ENCODE peak calls at places on chromosomes 11 and 22, in six cellular contexts. H, D, N, L, V and X are unnamed samples.

GRCh38 chr11:69744435-69744834 is 30.7 kb downstream of the FGF4 start:
- DNase-seq in H (no peak), D (peak; percentile 37), N (no peak), L (peak; percentile 16), V (peak; percentile 46), X (peak; percentile 91)

GRCh38 chr11:94196363-94196762 is 67.7 kb downstream of the PANX1 start:
- DNase-seq in H (no peak), D (no peak), N (no peak), L (no peak), V (no peak), X (no peak)

GRCh38 chr11:118621071-118621815 is 13.8 kb downstream of the PHLDB1 start:
- DNase-seq in H (peak; percentile 89), D (no peak), N (peak; percentile 85), L (no peak), V (peak; percentile 87), X (peak; percentile 95)

GRCh38 chr11:556175-556699 is 4.3 kb downstream of the LMNTD2 start:
- DNase-seq in H (peak; percentile 49), D (no peak), N (no peak), L (no peak), V (no peak), X (no peak)

GRCh38 chr11:77776455-77776854 is 44.1 kb downstream of the RSF1 start:
- DNase-seq in H (no peak), D (no peak), N (no peak), L (peak; percentile 21), V (no peak), X (no peak)

GRCh38 chr11:106523921-106524320 is 446.5 kb downstream of the AASDHPPT start:
- DNase-seq in H (no peak), D (no peak), N (no peak), L (no peak), V (no peak), X (no peak)

GRCh38 chr11:113242767-113243397 is 71.5 kb upstream of the TTC12 start:
- DNase-seq in H (peak; percentile 44), D (no peak), N (no peak), L (no peak), V (peak; percentile 55), X (no peak)

GRCh38 chr11:17445240-17445795 is 31.3 kb downstream of the ABCC8 start:
- DNase-seq in H (no peak), D (no peak), N (no peak), L (no peak), V (no peak), X (no peak)

GRCh38 chr11:128553662-128554392 is 33.5 kb downstream of the ETS1 start:
- DNase-seq in H (peak; percentile 21), D (no peak), N (no peak), L (peak; percentile 6), V (no peak), X (no peak)

GRCh38 chr22:19634576-19634975 is 79.7 kb upstream of the SEPTIN5 start:
- DNase-seq in H (no peak), D (no peak), N (no peak), L (no peak), V (no peak), X (peak; percentile 62)

GRCh38 chr11:115784796-115785521 is 280.7 kb upstream of the CADM1 start:
- DNase-seq in H (no peak), D (no peak), N (no peak), L (no peak), V (no peak), X (no peak)

DNA sequence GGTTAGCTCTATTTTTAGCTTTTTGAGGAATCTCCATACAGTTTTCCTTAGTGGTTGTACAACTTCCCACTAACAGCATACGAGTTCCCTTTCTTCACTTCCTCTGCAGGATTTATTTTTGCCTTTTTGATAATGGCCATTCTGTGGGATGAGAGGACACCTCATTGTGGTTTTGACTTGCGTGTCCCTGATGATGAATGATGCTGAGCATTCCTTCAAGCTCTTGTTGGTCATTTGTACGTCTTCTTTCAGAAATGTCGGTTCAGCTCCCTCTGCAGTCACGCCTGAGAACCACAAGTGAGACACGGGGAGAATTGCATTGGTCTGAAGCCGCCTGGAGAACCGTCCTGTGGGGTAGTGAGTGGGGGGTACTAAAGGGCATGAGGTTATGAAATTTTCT is 2.0 kb upstream of the KRTAP5-10 start:
- DNase-seq in H (peak; percentile 65), D (no peak), N (no peak), L (peak; percentile 68), V (peak; percentile 57), X (no peak)
- TF ChIP-seq CTCF in H (peak; percentile 64), D (peak; percentile 41), N (peak; percentile 47), L (peak; percentile 35), V (peak; percentile 28), X (no peak)

DNA sequence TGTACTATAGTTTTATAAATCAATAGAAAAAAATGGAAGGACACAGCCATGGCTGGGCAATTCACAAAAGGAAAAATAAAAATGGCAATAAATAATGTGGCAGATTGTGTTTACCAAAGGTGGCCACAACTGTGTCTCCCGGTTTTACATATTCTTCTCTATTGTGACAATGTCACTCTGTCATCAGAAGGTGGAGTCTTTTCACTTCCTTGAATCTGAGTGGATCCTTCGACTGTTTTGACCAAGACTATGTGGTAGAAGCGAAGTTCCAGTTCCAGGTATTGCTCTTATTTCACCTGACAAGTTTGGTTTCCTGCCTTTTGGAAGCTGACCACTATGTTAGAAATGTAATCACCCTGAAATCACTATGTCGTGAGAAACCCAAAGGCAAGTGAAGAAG is 31.0 kb upstream of the HSD17B12 start:
- DNase-seq in H (no peak), D (no peak), N (no peak), L (no peak), V (no peak), X (no peak)
- TF ChIP-seq CTCF in H (no peak), D (no peak), N (peak; percentile 35), L (no peak), V (no peak), X (no peak)

GRCh38 chr11:71191201-71191600 is 61.2 kb downstream of the SHANK2 start:
- DNase-seq in H (no peak), D (no peak), N (no peak), L (no peak), V (no peak), X (no peak)
- TF ChIP-seq CTCF in H (no peak), D (no peak), N (no peak), L (no peak), V (no peak), X (no peak)

GRCh38 chr22:36765131-36765942 is 10.6 kb downstream of the IFT27 start:
- DNase-seq in H (no peak), D (no peak), N (no peak), L (no peak), V (no peak), X (peak; percentile 74)

GRCh38 chr22:36763576-36763975 is 12.3 kb downstream of the IFT27 start:
- DNase-seq in H (no peak), D (no peak), N (no peak), L (no peak), V (no peak), X (peak; percentile 60)

GRCh38 chr22:36764641-36765040 is 11.3 kb downstream of the IFT27 start:
- DNase-seq in H (no peak), D (no peak), N (no peak), L (no peak), V (no peak), X (peak; percentile 60)

GRCh38 chr22:36762687-36763260 is 13.1 kb downstream of the IFT27 start:
- DNase-seq in H (no peak), D (peak; percentile 84), N (peak; percentile 63), L (no peak), V (peak; percentile 77), X (peak; percentile 78)

GRCh38 chr22:36764060-36764459 is 11.9 kb downstream of the IFT27 start:
- DNase-seq in H (no peak), D (no peak), N (no peak), L (no peak), V (no peak), X (peak; percentile 80)
- TF ChIP-seq CTCF in H (no peak), D (no peak), N (no peak), L (no peak), V (no peak), X (no peak)

GRCh38 chr22:50420581-50420980 is 54.3 kb downstream of the SBF1 start:
- DNase-seq in H (no peak), D (no peak), N (no peak), L (no peak), V (no peak), X (no peak)

GRCh38 chr22:50417544-50417943 is 57.3 kb downstream of the SBF1 start:
- DNase-seq in H (no peak), D (no peak), N (no peak), L (no peak), V (no peak), X (no peak)

GRCh38 chr22:50418624-50419023 is 56.2 kb downstream of the SBF1 start:
- DNase-seq in H (no peak), D (no peak), N (no peak), L (no peak), V (no peak), X (no peak)

GRCh38 chr22:50420015-50420414 is 54.8 kb downstream of the SBF1 start:
- DNase-seq in H (no peak), D (no peak), N (no peak), L (no peak), V (no peak), X (no peak)

GRCh38 chr22:50419116-50419515 is 55.7 kb downstream of the SBF1 start:
- DNase-seq in H (no peak), D (no peak), N (no peak), L (no peak), V (no peak), X (no peak)
- TF ChIP-seq CTCF in H (no peak), D (no peak), N (no peak), L (no peak), V (no peak), X (no peak)

DNA sequence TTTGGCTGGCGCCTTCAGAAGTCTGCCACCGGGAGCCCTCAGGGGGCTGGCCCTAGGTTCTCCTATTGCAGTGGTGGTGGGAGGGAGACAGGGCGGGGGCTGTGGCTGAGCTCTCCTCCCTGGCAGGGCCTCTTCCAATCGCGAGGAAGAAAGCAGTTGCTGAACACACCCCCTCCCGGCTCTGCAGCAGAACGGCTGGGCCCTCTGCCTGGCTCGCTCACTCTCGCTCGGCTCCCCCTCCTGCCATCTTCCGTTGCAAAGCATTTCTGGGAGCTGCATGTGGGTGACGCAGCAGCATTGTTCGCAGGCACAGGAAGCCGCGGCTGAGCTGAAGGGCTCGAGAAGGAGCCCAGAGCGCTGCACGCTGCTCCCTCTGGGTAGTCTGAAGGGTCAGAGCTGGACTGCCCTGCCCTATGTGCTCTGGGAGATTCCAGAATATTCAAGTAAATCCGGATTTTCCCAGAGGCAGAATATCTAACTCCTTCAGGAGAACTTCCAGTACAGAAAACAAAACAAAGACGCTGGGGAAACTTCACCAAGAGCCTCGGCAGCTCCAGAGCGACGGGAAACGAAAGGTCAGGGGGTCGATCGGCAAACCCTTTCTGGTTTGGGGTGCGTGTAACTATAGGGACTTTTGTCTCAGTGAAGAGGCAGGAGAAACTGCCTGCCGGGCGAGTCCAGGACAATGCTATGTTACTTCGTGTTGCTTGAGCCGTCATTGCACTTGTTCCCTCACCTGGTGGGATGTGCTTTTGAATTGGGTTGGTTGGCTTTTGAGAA is 26.3 kb upstream of the GRK2 start:
- DNase-seq in H (peak; percentile 99), D (peak; percentile 97), N (peak; percentile 97), L (peak; percentile 97), V (peak; percentile 99), X (peak; percentile 99)
- TF ChIP-seq CTCF in H (no peak), D (peak; percentile 19), N (no peak), L (no peak), V (no peak), X (peak; percentile 25)